ENCODE peak calls at places on chromosomes 7 and 10, in five cellular contexts. C is AG04450, K is fibroblast of pulmonary artery, V is heart left ventricle, B is dorsolateral prefrontal cortex. O is an unnamed sample.
A peak's percentile ranks its signal among the peaks of the same experiment; 100 is the strongest.

GRCh38 chr7:142863891-142864685 is 9.2 kb downstream of the EPHB6 start:
- DNase-seq in B (no peak), C (no peak), K (no peak), V (no peak), O (no peak)

GRCh38 chr10:110042181-110042580 is 34.4 kb downstream of the ADD3 start:
- DNase-seq in V (no peak), C (no peak), B (no peak), K (peak; percentile 58), O (no peak)

GRCh38 chr10:4332764-4333473 is 493.1 kb upstream of the AKR1E2 start:
- DNase-seq in C (no peak), B (no peak), K (no peak), V (no peak), O (no peak)

GRCh38 chr7:28017372-28017771 is 163.2 kb downstream of the JAZF1 start:
- DNase-seq in B (no peak), C (no peak), K (peak; percentile 27), V (no peak), O (no peak)

GRCh38 chr10:25334445-25334844 is 159.6 kb downstream of the GPR158 start:
- DNase-seq in B (no peak), V (no peak), C (no peak), K (no peak), O (no peak)

GRCh38 chr7:47813614-47814260 is 134.5 kb downstream of the PKD1L1 start:
- DNase-seq in B (no peak), C (no peak), K (no peak), V (no peak), O (no peak)

GRCh38 chr10:126425473-126426065 is 37.3 kb upstream of the ADAM12 start:
- DNase-seq in V (no peak), K (no peak), C (no peak), B (no peak), O (no peak)

GRCh38 chr7:112481833-112482669 is 1.3 kb downstream of the LSMEM1 start:
- DNase-seq in C (no peak), K (peak; percentile 67), B (no peak), V (peak; percentile 47), O (no peak)

GRCh38 chr10:88965016-88965415 is 12.4 kb upstream of the ACTA2 start:
- DNase-seq in K (no peak), V (no peak), B (no peak), C (no peak), O (no peak)

GRCh38 chr7:22001345-22002004 is 55.8 kb upstream of the CDCA7L start:
- DNase-seq in V (no peak), C (peak; percentile 16), B (no peak), K (peak; percentile 84), O (no peak)

GRCh38 chr10:2214035-2214434 is 476.7 kb upstream of the ADARB2 start:
- DNase-seq in C (no peak), B (no peak), V (no peak), K (peak; percentile 2), O (no peak)

GRCh38 chr10:77682408-77683087 is 44.9 kb upstream of the KCNMA1 start:
- DNase-seq in V (no peak), K (no peak), B (no peak), C (no peak), O (no peak)

GRCh38 chr7:140697447-140698143 is 1.1 kb downstream of the NDUFB2 start:
- DNase-seq in V (no peak), C (no peak), K (peak; percentile 42), B (no peak), O (no peak)

GRCh38 chr7:128201067-128201689 is 39.9 kb upstream of the LEP start:
- DNase-seq in V (no peak), C (no peak), K (no peak), B (no peak), O (no peak)

GRCh38 chr7:114175140-114175539 is 239.5 kb upstream of the FOXP2 start:
- DNase-seq in K (peak; percentile 3), C (no peak), B (no peak), V (no peak), O (no peak)

GRCh38 chr10:80552151-80552646 is 14.5 kb downstream of the SH2D4B start:
- DNase-seq in B (no peak), V (peak; percentile 58), K (no peak), C (no peak), O (peak; percentile 72)

GRCh38 chr7:117873056-117873932 is at the start of gene CTTNBP2:
- DNase-seq in V (peak; percentile 56), B (peak; percentile 45), C (no peak), K (peak; percentile 44), O (peak; percentile 69)

GRCh38 chr7:24291271-24291670 is 7.3 kb downstream of the NPY start:
- DNase-seq in C (no peak), K (no peak), V (no peak), B (no peak), O (no peak)

GRCh38 chr7:114970732-114971131 is 48.8 kb downstream of the MDFIC start:
- DNase-seq in K (no peak), B (no peak), C (no peak), V (no peak), O (no peak)

GRCh38 chr7:91383186-91383585 is 119.0 kb downstream of the FZD1 start:
- DNase-seq in V (no peak), K (no peak), C (peak; percentile 63), B (no peak), O (no peak)

GRCh38 chr7:110856704-110857103 is 234.2 kb upstream of the LRRN3 start:
- DNase-seq in C (no peak), K (no peak), B (no peak), V (no peak), O (no peak)

GRCh38 chr10:88466786-88467185 is 116.3 kb downstream of the RNLS start:
- DNase-seq in V (no peak), K (no peak), B (no peak), C (no peak), O (no peak)

GRCh38 chr10:103147645-103148044 is 45.4 kb downstream of the NT5C2 start:
- DNase-seq in V (no peak), K (no peak), C (no peak), B (no peak), O (no peak)

GRCh38 chr10:58775960-58776574 is 263.4 kb downstream of the BICC1 start:
- DNase-seq in V (no peak), B (no peak), K (peak; percentile 90), C (peak; percentile 33), O (no peak)

GRCh38 chr10:88831709-88832108 is 19.9 kb downstream of the ANKRD22 start:
- DNase-seq in C (no peak), K (no peak), V (no peak), B (no peak), O (no peak)

GRCh38 chr10:31584789-31585406 is 265.9 kb downstream of the ZEB1 start:
- DNase-seq in C (no peak), V (no peak), B (no peak), K (no peak), O (no peak)

GRCh38 chr10:96496281-96496925 is 17.3 kb downstream of the TLL2 start:
- DNase-seq in B (no peak), C (no peak), K (peak; percentile 55), V (no peak), O (no peak)

GRCh38 chr10:12712284-12712983 is 289.1 kb downstream of the CCDC3 start:
- DNase-seq in V (no peak), C (no peak), B (no peak), K (no peak), O (no peak)

GRCh38 chr10:12337407-12337806 is 11.9 kb upstream of the CAMK1D start:
- DNase-seq in K (peak; percentile 10), C (no peak), V (no peak), B (no peak), O (no peak)

GRCh38 chr10:55146032-55146431 is 345.0 kb upstream of the PCDH15 start:
- DNase-seq in B (no peak), V (no peak), K (peak; percentile 71), C (peak; percentile 1), O (no peak)

GRCh38 chr7:30430777-30431176 is 47.8 kb downstream of the NOD1 start:
- DNase-seq in C (no peak), B (no peak), V (peak; percentile 16), K (no peak), O (no peak)

GRCh38 chr7:106583133-106583532 is 77.8 kb downstream of the CCDC71L start:
- DNase-seq in K (peak; percentile 23), B (no peak), V (no peak), C (peak; percentile 42), O (no peak)

DNA sequence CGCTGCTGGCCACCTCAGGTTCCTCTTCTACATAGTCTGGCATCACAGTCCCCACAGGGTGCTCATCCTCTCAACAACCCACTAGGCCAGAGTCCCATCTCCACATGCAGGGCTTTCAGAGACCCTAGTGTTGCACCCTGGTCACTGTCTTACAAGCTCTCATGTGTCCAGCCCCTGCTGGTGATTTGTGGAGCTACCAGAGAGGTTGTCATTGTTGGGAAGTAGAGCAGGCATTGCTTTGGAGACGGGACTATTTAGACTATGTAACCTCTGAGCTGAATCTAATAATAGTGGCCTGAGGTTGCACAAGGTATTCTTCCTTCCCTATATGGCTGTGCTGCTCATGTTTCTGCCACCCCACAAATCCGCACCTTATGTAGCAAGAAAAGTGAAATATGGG is 135.3 kb upstream of the VWC2 start:
- DNase-seq in B (no peak), K (no peak), C (no peak), V (no peak), O (no peak)
- TF ChIP-seq CTCF in B (no peak), K (no peak), C (no peak), V (no peak), O (no peak)

GRCh38 chr10:91049961-91050360 is 129.1 kb upstream of the ANKRD1 start:
- DNase-seq in B (no peak), K (no peak), V (no peak), C (no peak), O (no peak)
- H3K4me3 ChIP-seq in B (no peak overlapping the region), K (no peak overlapping the region), V (no peak overlapping the region), C (no peak overlapping the region), O (no peak overlapping the region)

GRCh38 chr7:136183981-136184380 is 206.8 kb upstream of the MTPN start:
- DNase-seq in B (no peak), C (no peak), K (peak; percentile 2), V (no peak), O (no peak)
- TF ChIP-seq CTCF in B (peak; percentile 12), C (peak; percentile 45), K (peak; percentile 8), V (no peak), O (no peak)

GRCh38 chr7:94906035-94906796 is 1.2 kb upstream of the PPP1R9A start:
- DNase-seq in V (no peak), K (peak; percentile 20), B (no peak), C (no peak), O (no peak)

GRCh38 chr7:94908204-94909022 is 1.0 kb downstream of the PPP1R9A start:
- DNase-seq in K (peak; percentile 14), B (peak; percentile 44), C (no peak), V (peak; percentile 19), O (no peak)

GRCh38 chr7:94909023-94909466 is 1.7 kb downstream of the PPP1R9A start:
- DNase-seq in B (no peak), C (no peak), K (no peak), V (no peak), O (no peak)

GRCh38 chr7:94907026-94907419 is 371 bp upstream of the PPP1R9A start:
- DNase-seq in K (no peak), V (no peak), C (no peak), B (no peak), O (no peak)

GRCh38 chr7:94907420-94908203 is at the start of gene PPP1R9A:
- DNase-seq in V (peak; percentile 47), B (peak; percentile 50), C (no peak), K (peak; percentile 4), O (peak; percentile 45)
- H3K4me3 ChIP-seq in V (peak within 1 kb of the TSS; percentile 83), B (peak within 1 kb of the TSS; percentile 77), C (peak within 1 kb of the TSS; percentile 37), K (peak within 1 kb of the TSS; percentile 52), O (peak within 1 kb of the TSS; percentile 20)

GRCh38 chr7:98291717-98292116 is 10.2 kb downstream of the BRI3 start:
- DNase-seq in K (no peak), B (no peak), V (no peak), C (no peak), O (no peak)
- TF ChIP-seq CTCF in K (peak; percentile 19), B (no peak), V (no peak), C (peak; percentile 16), O (no peak)

GRCh38 chr10:14736600-14737081 is 38.1 kb downstream of the FAM107B start:
- DNase-seq in C (peak; percentile 30), V (peak; percentile 48), B (no peak), K (peak; percentile 28), O (no peak)
- H3K4me3 ChIP-seq in C (no peak overlapping the region), V (no peak overlapping the region), B (no peak overlapping the region), K (no peak overlapping the region), O (no peak overlapping the region)